ENCODE peak calls at places on chromosomes 16 and 17, in eight cellular contexts. U is EL; N is activated CD4-positive, alpha-beta T cell treated with anti-CD3 and anti-CD28 coated beads for 24 hours; A is ecto neural progenitor cell; K is mucosa of descending colon; X is AG09309; G is OCI-LY7; T is posterior vena cava. V is an unnamed sample.

GRCh38 chr17:72192409-72193192 is 71.8 kb downstream of the SOX9 start:
- DNase-seq in G (no peak), U (peak; percentile 90), K (no peak), T (no peak), N (no peak), X (peak; percentile 59), A (no peak), V (no peak)

GRCh38 chr17:55301521-55302406 is 37.0 kb downstream of the HLF start:
- DNase-seq in T (no peak), K (no peak), A (no peak), U (no peak), G (no peak), N (no peak), X (no peak), V (no peak)

GRCh38 chr17:43834106-43834505 is 1.2 kb upstream of the MPP3 start:
- DNase-seq in A (no peak), N (no peak), U (peak; percentile 26), G (no peak), X (peak; percentile 34), K (no peak), T (no peak), V (no peak)

GRCh38 chr17:50954641-50955121 is 88.5 kb upstream of the TOB1 start:
- DNase-seq in G (no peak), T (peak; percentile 60), N (no peak), A (no peak), U (no peak), X (no peak), K (peak; percentile 27), V (no peak)

GRCh38 chr17:61555127-61555531 is 35.9 kb downstream of the NACA2 start:
- DNase-seq in X (no peak), U (peak; percentile 13), N (no peak), T (no peak), A (no peak), G (peak; percentile 73), K (no peak), V (no peak)

GRCh38 chr16:1871974-1872635 is at the start of gene MEIOB:
- DNase-seq in K (peak; percentile 61), A (peak; percentile 90), U (peak; percentile 10), T (no peak), X (no peak), G (no peak), N (peak; percentile 30), V (no peak)

GRCh38 chr17:51355314-51356083 is 95.2 kb downstream of the UTP18 start:
- DNase-seq in N (no peak), K (no peak), A (no peak), U (no peak), G (no peak), X (peak; percentile 10), T (no peak), V (no peak)

GRCh38 chr17:78435330-78436005 is 57.0 kb downstream of the PGS1 start:
- DNase-seq in U (no peak), X (no peak), N (no peak), A (no peak), K (no peak), G (no peak), T (no peak), V (no peak)

GRCh38 chr17:73613947-73614655 is 30.1 kb downstream of the SDK2 start:
- DNase-seq in A (peak; percentile 87), T (no peak), N (no peak), U (no peak), X (no peak), K (no peak), G (no peak), V (no peak)

GRCh38 chr16:27097671-27098275 is 31.0 kb downstream of the C16orf82 start:
- DNase-seq in A (no peak), X (no peak), K (no peak), G (no peak), N (no peak), U (no peak), T (peak; percentile 89), V (no peak)

GRCh38 chr16:20049831-20050230 is 23.9 kb downstream of the GPR139 start:
- DNase-seq in N (no peak), A (no peak), T (no peak), K (no peak), G (no peak), U (no peak), X (no peak), V (no peak)

GRCh38 chr16:25045696-25046381 is 30.7 kb upstream of the ARHGAP17 start:
- DNase-seq in X (no peak), T (no peak), N (no peak), K (no peak), A (no peak), U (peak; percentile 73), G (no peak), V (no peak)

GRCh38 chr17:4142107-4142900 is 526 bp downstream of the ZZEF1 start:
- DNase-seq in A (no peak), T (peak; percentile 82), X (no peak), G (peak; percentile 48), K (peak; percentile 74), U (peak; percentile 38), N (no peak), V (no peak)

GRCh38 chr17:78019976-78020716 is 61.6 kb downstream of the TNRC6C start:
- DNase-seq in N (no peak), U (no peak), X (no peak), G (no peak), K (no peak), T (no peak), A (no peak), V (no peak)

GRCh38 chr17:72419866-72420774 is 299.3 kb downstream of the SOX9 start:
- DNase-seq in K (no peak), G (peak; percentile 52), A (no peak), N (no peak), U (peak; percentile 12), X (no peak), T (no peak), V (no peak)

GRCh38 chr16:83928341-83929055 is 24.5 kb upstream of the OSGIN1 start:
- DNase-seq in U (peak; percentile 35), X (peak; percentile 86), A (no peak), G (no peak), K (no peak), T (no peak), N (no peak), V (no peak)

GRCh38 chr16:5027575-5028235 is 6.0 kb downstream of the NAGPA start:
- DNase-seq in T (peak; percentile 76), G (no peak), K (no peak), A (no peak), U (no peak), X (no peak), N (no peak), V (no peak)

GRCh38 chr17:69325518-69326301 is 1.2 kb downstream of the ABCA5 start:
- DNase-seq in N (no peak), U (no peak), A (no peak), T (no peak), K (peak; percentile 49), X (no peak), G (no peak), V (no peak)

GRCh38 chr16:20336955-20337354 is 9.6 kb upstream of the GP2 start:
- DNase-seq in X (no peak), G (no peak), N (no peak), U (no peak), A (no peak), K (no peak), T (no peak), V (no peak)

GRCh38 chr16:69019811-69020210 is 85.6 kb upstream of the HAS3 start:
- DNase-seq in G (no peak), U (no peak), N (no peak), A (no peak), X (no peak), K (no peak), T (no peak), V (no peak)

GRCh38 chr16:20675488-20676267 is 21.8 kb downstream of the ACSM1 start:
- DNase-seq in K (peak; percentile 77), A (peak; percentile 51), G (no peak), X (no peak), U (no peak), N (no peak), T (no peak), V (no peak)

GRCh38 chr17:48351916-48352332 is 78.1 kb downstream of the SKAP1 start:
- DNase-seq in X (no peak), T (no peak), U (peak; percentile 33), A (no peak), N (no peak), K (no peak), G (peak; percentile 64), V (no peak)

GRCh38 chr17:9676742-9677387 is 31.5 kb downstream of the USP43 start:
- DNase-seq in N (no peak), U (peak; percentile 67), K (no peak), T (no peak), X (no peak), A (no peak), G (no peak), V (no peak)

GRCh38 chr17:28247671-28248556 is 71.1 kb upstream of the TMEM97 start:
- DNase-seq in X (no peak), K (no peak), T (no peak), U (no peak), G (no peak), A (peak; percentile 61), N (no peak), V (no peak)

GRCh38 chr17:77188084-77189066 is 47.6 kb downstream of the SEC14L1 start:
- DNase-seq in G (peak; percentile 43), A (no peak), T (no peak), K (no peak), N (no peak), U (no peak), X (no peak), V (no peak)

GRCh38 chr16:23134274-23134673 is 15.0 kb downstream of the USP31 start:
- DNase-seq in U (no peak), A (no peak), G (no peak), K (no peak), N (no peak), T (no peak), X (no peak), V (no peak)

V was measured in SIG-M5.